ENCODE peak calls at places on chromosomes 12 and 14, in five cellular contexts. One of them, this sample, is unnamed.

GRCh38 chr14:34981743-34982420 is 910 bp upstream of the SRP54 start:
- DNase-seq in brain microvascular endothelial cell: peak; percentile 35
- DNase-seq in adrenal gland: peak; percentile 22
- DNase-seq in GM06990: no peak
- DNase-seq in GM12865: peak; percentile 66
- DNase-seq in this sample: no peak

GRCh38 chr12:110743571-110744093 is 941 bp upstream of the PPP1CC start:
- DNase-seq in brain microvascular endothelial cell: no peak
- DNase-seq in GM06990: peak; percentile 20
- DNase-seq in adrenal gland: peak; percentile 51
- DNase-seq in GM12865: no peak
- DNase-seq in this sample: no peak

GRCh38 chr12:65685514-65685913 is 138.8 kb upstream of the HMGA2 start:
- DNase-seq in adrenal gland: no peak
- DNase-seq in GM06990: no peak
- DNase-seq in brain microvascular endothelial cell: peak; percentile 36
- DNase-seq in GM12865: peak; percentile 18
- DNase-seq in this sample: peak; percentile 14

GRCh38 chr12:90152897-90153624 is 444.4 kb upstream of the ATP2B1 start:
- DNase-seq in GM06990: no peak
- DNase-seq in adrenal gland: no peak
- DNase-seq in GM12865: peak; percentile 15
- DNase-seq in brain microvascular endothelial cell: no peak
- DNase-seq in this sample: no peak

GRCh38 chr12:131608740-131609665 is 101.9 kb upstream of the SFSWAP start:
- DNase-seq in brain microvascular endothelial cell: peak; percentile 53
- DNase-seq in GM06990: peak; percentile 64
- DNase-seq in adrenal gland: peak; percentile 54
- DNase-seq in GM12865: peak; percentile 60
- DNase-seq in this sample: peak; percentile 77

GRCh38 chr12:56129210-56129691 is 1.2 kb downstream of the ESYT1 start:
- DNase-seq in brain microvascular endothelial cell: no peak
- DNase-seq in GM12865: peak; percentile 81
- DNase-seq in adrenal gland: peak; percentile 59
- DNase-seq in GM06990: peak; percentile 84
- DNase-seq in this sample: peak; percentile 65

GRCh38 chr12:59119676-59120075 is 199.4 kb upstream of the LRIG3 start:
- DNase-seq in GM12865: no peak
- DNase-seq in brain microvascular endothelial cell: no peak
- DNase-seq in adrenal gland: no peak
- DNase-seq in GM06990: no peak
- DNase-seq in this sample: no peak

GRCh38 chr12:1496162-1496925 is 98.0 kb downstream of the FBXL14 start:
- DNase-seq in brain microvascular endothelial cell: no peak
- DNase-seq in GM12865: no peak
- DNase-seq in GM06990: no peak
- DNase-seq in adrenal gland: no peak
- DNase-seq in this sample: no peak

GRCh38 chr12:49678711-49679110 is 28.5 kb downstream of the FMNL3 start:
- DNase-seq in GM06990: no peak
- DNase-seq in GM12865: no peak
- DNase-seq in brain microvascular endothelial cell: no peak
- DNase-seq in adrenal gland: no peak
- DNase-seq in this sample: no peak

GRCh38 chr12:31950088-31950487 is 9.1 kb upstream of the RESF1 start:
- DNase-seq in brain microvascular endothelial cell: no peak
- DNase-seq in adrenal gland: no peak
- DNase-seq in GM06990: peak; percentile 48
- DNase-seq in GM12865: no peak
- DNase-seq in this sample: no peak

GRCh38 chr12:56634837-56635538 is 4.9 kb upstream of the BAZ2A start:
- DNase-seq in brain microvascular endothelial cell: peak; percentile 71
- DNase-seq in GM12865: peak; percentile 84
- DNase-seq in GM06990: peak; percentile 84
- DNase-seq in adrenal gland: peak; percentile 83
- DNase-seq in this sample: peak; percentile 86

GRCh38 chr14:58151264-58151700 is 731 bp downstream of the ARMH4 start:
- DNase-seq in GM12865: no peak
- DNase-seq in GM06990: no peak
- DNase-seq in brain microvascular endothelial cell: peak; percentile 17
- DNase-seq in adrenal gland: peak; percentile 16
- DNase-seq in this sample: peak; percentile 14

GRCh38 chr14:80792756-80793155 is 148.8 kb downstream of the CEP128 start:
- DNase-seq in brain microvascular endothelial cell: no peak
- DNase-seq in GM06990: no peak
- DNase-seq in GM12865: no peak
- DNase-seq in adrenal gland: no peak
- DNase-seq in this sample: no peak

GRCh38 chr14:59207506-59207933 is 19.1 kb downstream of the DAAM1 start:
- DNase-seq in brain microvascular endothelial cell: no peak
- DNase-seq in GM12865: peak; percentile 59
- DNase-seq in adrenal gland: no peak
- DNase-seq in GM06990: no peak
- DNase-seq in this sample: peak; percentile 37

GRCh38 chr12:106415134-106415533 is 57.6 kb downstream of the POLR3B start:
- DNase-seq in brain microvascular endothelial cell: peak; percentile 75
- DNase-seq in GM06990: no peak
- DNase-seq in GM12865: no peak
- DNase-seq in adrenal gland: no peak
- DNase-seq in this sample: no peak

DNA sequence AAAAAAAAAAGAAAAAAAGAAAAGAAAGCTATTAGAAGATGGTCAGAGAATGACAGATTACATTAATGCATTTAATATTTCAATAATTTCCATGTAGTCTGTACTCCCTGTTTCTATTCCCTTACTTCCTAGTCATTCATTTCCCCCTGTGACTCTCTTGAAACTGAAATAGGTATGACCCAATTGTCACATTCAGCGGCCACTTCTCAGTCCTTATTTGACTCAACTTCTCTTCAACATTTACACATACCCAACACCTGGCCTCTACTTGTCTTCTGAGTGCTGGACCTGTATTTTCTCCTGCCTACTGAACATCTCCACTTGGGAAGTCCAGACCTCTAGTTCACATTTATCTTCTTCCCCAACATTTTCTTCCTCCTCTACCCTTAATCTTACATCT is 7.2 kb downstream of the EEA1 start:
- DNase-seq in brain microvascular endothelial cell: no peak
- DNase-seq in GM12865: peak; percentile 76
- DNase-seq in GM06990: peak; percentile 66
- DNase-seq in adrenal gland: no peak
- DNase-seq in this sample: peak; percentile 51
- TF ChIP-seq CTCF in brain microvascular endothelial cell: no peak
- TF ChIP-seq CTCF in GM12865: no peak
- TF ChIP-seq CTCF in GM06990: no peak
- TF ChIP-seq CTCF in adrenal gland: no peak
- TF ChIP-seq CTCF in this sample: no peak

GRCh38 chr12:120466560-120467315 is 2.8 kb downstream of the SRSF9 start:
- DNase-seq in adrenal gland: peak; percentile 58
- DNase-seq in GM12865: peak; percentile 51
- DNase-seq in brain microvascular endothelial cell: peak; percentile 39
- DNase-seq in GM06990: no peak
- DNase-seq in this sample: no peak
- TF ChIP-seq CTCF in adrenal gland: peak; percentile 47
- TF ChIP-seq CTCF in GM12865: peak; percentile 47
- TF ChIP-seq CTCF in brain microvascular endothelial cell: peak; percentile 77
- TF ChIP-seq CTCF in GM06990: peak; percentile 69
- TF ChIP-seq CTCF in this sample: peak; percentile 51

GRCh38 chr12:6950401-6950801 is 755 bp upstream of the PTPN6 start:
- DNase-seq in brain microvascular endothelial cell: no peak
- DNase-seq in GM06990: no peak
- DNase-seq in adrenal gland: no peak
- DNase-seq in GM12865: peak; percentile 71
- DNase-seq in this sample: no peak
- TF ChIP-seq CTCF in brain microvascular endothelial cell: peak; percentile 57
- TF ChIP-seq CTCF in GM06990: peak; percentile 68
- TF ChIP-seq CTCF in adrenal gland: no peak
- TF ChIP-seq CTCF in GM12865: peak; percentile 61
- TF ChIP-seq CTCF in this sample: peak; percentile 36

GRCh38 chr12:109735051-109735521 is 21.5 kb downstream of the FAM222A start:
- DNase-seq in adrenal gland: no peak
- DNase-seq in GM06990: no peak
- DNase-seq in brain microvascular endothelial cell: no peak
- DNase-seq in GM12865: no peak
- DNase-seq in this sample: no peak
- TF ChIP-seq CTCF in adrenal gland: no peak
- TF ChIP-seq CTCF in GM06990: no peak
- TF ChIP-seq CTCF in brain microvascular endothelial cell: no peak
- TF ChIP-seq CTCF in GM12865: no peak
- TF ChIP-seq CTCF in this sample: no peak

This sample was measured in GM20000.